ENCODE peak calls at places on chromosome 16, in eight cellular contexts. One of them, this sample, is unnamed.
A peak's percentile ranks its signal among the peaks of the same experiment; 100 is the strongest.

GRCh38 chr16:15874745-15875314 is 13.6 kb downstream of the CEP20 start:
- DNase-seq in psoas muscle: peak; percentile 32
- DNase-seq in A673: peak; percentile 64
- DNase-seq in fibroblast of lung: peak; percentile 87
- DNase-seq in Caco-2: peak; percentile 61
- DNase-seq in transverse colon: peak; percentile 53
- DNase-seq in CD4-positive, CD25-positive, alpha-beta regulatory T cell: no peak
- DNase-seq in IMR-90: peak; percentile 80
- DNase-seq in this sample: peak; percentile 82

GRCh38 chr16:88347656-88348376 is 34.9 kb upstream of the ZNF469 start:
- DNase-seq in psoas muscle: peak; percentile 7
- DNase-seq in Caco-2: no peak
- DNase-seq in transverse colon: no peak
- DNase-seq in CD4-positive, CD25-positive, alpha-beta regulatory T cell: peak; percentile 26
- DNase-seq in IMR-90: no peak
- DNase-seq in fibroblast of lung: no peak
- DNase-seq in A673: no peak
- DNase-seq in this sample: no peak

GRCh38 chr16:17082126-17082882 is 388.5 kb downstream of the XYLT1 start:
- DNase-seq in fibroblast of lung: no peak
- DNase-seq in Caco-2: peak; percentile 5
- DNase-seq in psoas muscle: no peak
- DNase-seq in IMR-90: no peak
- DNase-seq in transverse colon: no peak
- DNase-seq in CD4-positive, CD25-positive, alpha-beta regulatory T cell: no peak
- DNase-seq in A673: no peak
- DNase-seq in this sample: no peak

GRCh38 chr16:49651226-49651625 is 204.7 kb downstream of the ZNF423 start:
- DNase-seq in IMR-90: no peak
- DNase-seq in Caco-2: no peak
- DNase-seq in CD4-positive, CD25-positive, alpha-beta regulatory T cell: no peak
- DNase-seq in transverse colon: no peak
- DNase-seq in A673: no peak
- DNase-seq in fibroblast of lung: no peak
- DNase-seq in psoas muscle: no peak
- DNase-seq in this sample: no peak

GRCh38 chr16:4944333-4945281 is 7.7 kb upstream of the PPL start:
- DNase-seq in IMR-90: peak; percentile 97
- DNase-seq in fibroblast of lung: peak; percentile 99
- DNase-seq in CD4-positive, CD25-positive, alpha-beta regulatory T cell: no peak
- DNase-seq in transverse colon: peak; percentile 84
- DNase-seq in A673: peak; percentile 86
- DNase-seq in Caco-2: peak; percentile 84
- DNase-seq in psoas muscle: peak; percentile 91
- DNase-seq in this sample: peak; percentile 63

GRCh38 chr16:89171216-89172170 is at the start of gene CDH15:
- DNase-seq in fibroblast of lung: peak; percentile 82
- DNase-seq in CD4-positive, CD25-positive, alpha-beta regulatory T cell: peak; percentile 91
- DNase-seq in psoas muscle: peak; percentile 94
- DNase-seq in A673: peak; percentile 96
- DNase-seq in IMR-90: peak; percentile 75
- DNase-seq in Caco-2: peak; percentile 98
- DNase-seq in transverse colon: peak; percentile 97
- DNase-seq in this sample: peak; percentile 88

GRCh38 chr16:89319883-89320716 is 102.6 kb downstream of the ZNF778 start:
- DNase-seq in IMR-90: peak; percentile 85
- DNase-seq in psoas muscle: peak; percentile 79
- DNase-seq in transverse colon: peak; percentile 38
- DNase-seq in fibroblast of lung: peak; percentile 78
- DNase-seq in CD4-positive, CD25-positive, alpha-beta regulatory T cell: no peak
- DNase-seq in Caco-2: peak; percentile 76
- DNase-seq in A673: peak; percentile 55
- DNase-seq in this sample: peak; percentile 76

GRCh38 chr16:27366687-27367462 is 35.1 kb upstream of the IL21R start:
- DNase-seq in transverse colon: no peak
- DNase-seq in fibroblast of lung: no peak
- DNase-seq in A673: peak; percentile 26
- DNase-seq in psoas muscle: no peak
- DNase-seq in CD4-positive, CD25-positive, alpha-beta regulatory T cell: no peak
- DNase-seq in Caco-2: no peak
- DNase-seq in IMR-90: no peak
- DNase-seq in this sample: no peak

GRCh38 chr16:89275837-89276720 is 58.6 kb downstream of the ZNF778 start:
- DNase-seq in IMR-90: no peak
- DNase-seq in fibroblast of lung: no peak
- DNase-seq in CD4-positive, CD25-positive, alpha-beta regulatory T cell: no peak
- DNase-seq in psoas muscle: no peak
- DNase-seq in transverse colon: no peak
- DNase-seq in A673: no peak
- DNase-seq in Caco-2: no peak
- DNase-seq in this sample: no peak

GRCh38 chr16:24729967-24730815 is 740 bp downstream of the TNRC6A start:
- DNase-seq in A673: peak; percentile 57
- DNase-seq in fibroblast of lung: peak; percentile 39
- DNase-seq in CD4-positive, CD25-positive, alpha-beta regulatory T cell: peak; percentile 42
- DNase-seq in IMR-90: peak; percentile 18
- DNase-seq in transverse colon: peak; percentile 43
- DNase-seq in Caco-2: no peak
- DNase-seq in psoas muscle: peak; percentile 38
- DNase-seq in this sample: peak; percentile 18

GRCh38 chr16:51532551-51532950 is 381.5 kb upstream of the SALL1 start:
- DNase-seq in CD4-positive, CD25-positive, alpha-beta regulatory T cell: no peak
- DNase-seq in Caco-2: no peak
- DNase-seq in A673: no peak
- DNase-seq in IMR-90: no peak
- DNase-seq in psoas muscle: no peak
- DNase-seq in transverse colon: no peak
- DNase-seq in fibroblast of lung: no peak
- DNase-seq in this sample: no peak

GRCh38 chr16:15949210-15950166 is at the start of gene ABCC1:
- DNase-seq in fibroblast of lung: no peak
- DNase-seq in IMR-90: no peak
- DNase-seq in Caco-2: peak; percentile 50
- DNase-seq in A673: peak; percentile 53
- DNase-seq in psoas muscle: peak; percentile 52
- DNase-seq in CD4-positive, CD25-positive, alpha-beta regulatory T cell: peak; percentile 57
- DNase-seq in transverse colon: peak; percentile 57
- DNase-seq in this sample: peak; percentile 48

GRCh38 chr16:19883296-19883951 is 1.2 kb downstream of the GPRC5B start:
- DNase-seq in psoas muscle: peak; percentile 48
- DNase-seq in IMR-90: peak; percentile 25
- DNase-seq in Caco-2: peak; percentile 7
- DNase-seq in CD4-positive, CD25-positive, alpha-beta regulatory T cell: peak; percentile 19
- DNase-seq in transverse colon: peak; percentile 10
- DNase-seq in A673: peak; percentile 69
- DNase-seq in fibroblast of lung: peak; percentile 13
- DNase-seq in this sample: peak; percentile 69

GRCh38 chr16:57503366-57503765 is 17.1 kb upstream of the DOK4 start:
- DNase-seq in transverse colon: no peak
- DNase-seq in CD4-positive, CD25-positive, alpha-beta regulatory T cell: no peak
- DNase-seq in fibroblast of lung: no peak
- DNase-seq in IMR-90: no peak
- DNase-seq in psoas muscle: no peak
- DNase-seq in A673: no peak
- DNase-seq in Caco-2: no peak
- DNase-seq in this sample: peak; percentile 41

DNA sequence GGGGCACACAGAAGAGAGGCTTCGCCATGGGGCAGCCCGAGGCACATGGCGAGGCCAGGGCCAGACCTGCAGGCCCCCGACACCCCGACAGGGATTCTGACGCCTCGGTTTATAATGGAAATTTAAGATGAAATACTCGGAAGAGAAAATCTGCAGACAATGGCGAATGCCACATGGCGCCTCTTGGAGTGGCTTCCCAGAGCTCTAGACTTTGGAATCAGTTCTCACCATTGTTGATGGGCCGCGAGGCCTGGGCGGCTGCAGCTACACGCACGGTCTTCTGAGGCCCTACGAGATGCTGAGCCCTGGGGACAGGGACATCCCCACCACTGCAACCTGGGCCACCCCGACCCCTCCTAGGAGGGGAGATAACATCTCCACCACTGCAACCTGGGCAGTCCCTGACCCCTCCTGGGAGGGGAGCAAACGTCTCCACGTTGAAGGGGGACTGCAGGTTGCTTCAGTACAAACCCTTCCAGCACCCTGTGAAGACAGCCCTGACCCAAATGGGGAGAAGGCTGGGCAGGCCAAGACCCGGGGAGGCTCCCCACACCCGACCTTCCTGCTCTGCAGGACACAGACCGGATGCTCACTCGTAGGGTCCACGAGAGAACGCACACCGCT is 56.9 kb downstream of the LMF1 start:
- DNase-seq in CD4-positive, CD25-positive, alpha-beta regulatory T cell: no peak
- DNase-seq in fibroblast of lung: no peak
- DNase-seq in IMR-90: no peak
- DNase-seq in psoas muscle: no peak
- DNase-seq in A673: no peak
- DNase-seq in transverse colon: no peak
- DNase-seq in Caco-2: no peak
- DNase-seq in this sample: no peak
- H3K9me3 ChIP-seq in CD4-positive, CD25-positive, alpha-beta regulatory T cell: no peaks in the 10 kb centered on the region
- H3K9me3 ChIP-seq in fibroblast of lung: no peaks in the 10 kb centered on the region
- H3K9me3 ChIP-seq in IMR-90: no peaks in the 10 kb centered on the region
- H3K9me3 ChIP-seq in psoas muscle: no peaks in the 10 kb centered on the region
- H3K9me3 ChIP-seq in A673: no peaks in the 10 kb centered on the region
- H3K9me3 ChIP-seq in transverse colon: no peaks in the 10 kb centered on the region
- H3K9me3 ChIP-seq in Caco-2: no peaks in the 10 kb centered on the region
- H3K9me3 ChIP-seq in this sample: no peaks in the 10 kb centered on the region

GRCh38 chr16:11626657-11627291 is 40.1 kb upstream of the LITAF start:
- DNase-seq in CD4-positive, CD25-positive, alpha-beta regulatory T cell: no peak
- DNase-seq in transverse colon: no peak
- DNase-seq in A673: no peak
- DNase-seq in fibroblast of lung: no peak
- DNase-seq in psoas muscle: no peak
- DNase-seq in IMR-90: no peak
- DNase-seq in Caco-2: no peak
- DNase-seq in this sample: no peak

GRCh38 chr16:11624645-11625607 is 38.2 kb upstream of the LITAF start:
- DNase-seq in A673: no peak
- DNase-seq in IMR-90: no peak
- DNase-seq in CD4-positive, CD25-positive, alpha-beta regulatory T cell: no peak
- DNase-seq in fibroblast of lung: no peak
- DNase-seq in psoas muscle: no peak
- DNase-seq in Caco-2: no peak
- DNase-seq in transverse colon: no peak
- DNase-seq in this sample: no peak

GRCh38 chr16:11624205-11624604 is 37.5 kb upstream of the LITAF start:
- DNase-seq in A673: no peak
- DNase-seq in Caco-2: no peak
- DNase-seq in IMR-90: no peak
- DNase-seq in transverse colon: no peak
- DNase-seq in CD4-positive, CD25-positive, alpha-beta regulatory T cell: no peak
- DNase-seq in fibroblast of lung: no peak
- DNase-seq in psoas muscle: no peak
- DNase-seq in this sample: no peak

GRCh38 chr16:11627292-11627663 is 40.6 kb upstream of the LITAF start:
- DNase-seq in fibroblast of lung: no peak
- DNase-seq in IMR-90: no peak
- DNase-seq in A673: no peak
- DNase-seq in psoas muscle: no peak
- DNase-seq in Caco-2: no peak
- DNase-seq in transverse colon: no peak
- DNase-seq in CD4-positive, CD25-positive, alpha-beta regulatory T cell: no peak
- DNase-seq in this sample: no peak

GRCh38 chr16:11625769-11626168 is 39.0 kb upstream of the LITAF start:
- DNase-seq in Caco-2: no peak
- DNase-seq in fibroblast of lung: peak; percentile 33
- DNase-seq in transverse colon: no peak
- DNase-seq in CD4-positive, CD25-positive, alpha-beta regulatory T cell: no peak
- DNase-seq in A673: no peak
- DNase-seq in psoas muscle: no peak
- DNase-seq in IMR-90: peak; percentile 30
- DNase-seq in this sample: no peak
- H3K4me1 ChIP-seq in Caco-2: peaks cover 5% of the 10 kb centered on the region
- H3K4me1 ChIP-seq in fibroblast of lung: peaks cover 8% of the 10 kb centered on the region
- H3K4me1 ChIP-seq in transverse colon: peaks cover 20% of the 10 kb centered on the region
- H3K4me1 ChIP-seq in CD4-positive, CD25-positive, alpha-beta regulatory T cell: peaks cover 57% of the 10 kb centered on the region
- H3K4me1 ChIP-seq in A673: no peaks in the 10 kb centered on the region
- H3K4me1 ChIP-seq in psoas muscle: no peaks in the 10 kb centered on the region
- H3K4me1 ChIP-seq in IMR-90: peaks cover 27% of the 10 kb centered on the region
- H3K4me1 ChIP-seq in this sample: no peaks in the 10 kb centered on the region

DNA sequence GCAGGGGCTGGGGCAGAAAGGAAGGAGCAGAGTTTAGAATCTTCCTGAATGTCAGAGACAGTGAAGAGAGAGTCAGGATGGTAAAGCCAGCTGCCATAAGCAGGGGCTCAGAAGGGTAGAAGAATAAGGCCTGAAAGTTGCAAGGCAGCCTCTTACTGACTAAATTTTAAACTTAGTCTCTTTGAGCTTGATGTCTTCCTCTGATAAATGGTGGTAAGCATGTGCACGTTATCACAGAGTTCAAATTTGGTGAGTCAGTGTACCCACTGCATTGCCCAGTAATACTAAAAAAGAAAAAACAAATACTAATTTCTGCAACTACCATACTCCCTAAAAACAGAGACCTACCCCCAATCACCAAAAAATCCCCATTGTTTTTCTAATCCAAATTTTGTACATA is 45.2 kb downstream of the SIAH1 start:
- DNase-seq in psoas muscle: no peak
- DNase-seq in transverse colon: no peak
- DNase-seq in A673: no peak
- DNase-seq in Caco-2: no peak
- DNase-seq in CD4-positive, CD25-positive, alpha-beta regulatory T cell: no peak
- DNase-seq in fibroblast of lung: no peak
- DNase-seq in IMR-90: no peak
- DNase-seq in this sample: no peak
- H3K36me3 ChIP-seq in psoas muscle: peaks cover 7% of the 10 kb centered on the region
- H3K36me3 ChIP-seq in transverse colon: peaks cover 9% of the 10 kb centered on the region
- H3K36me3 ChIP-seq in A673: peaks cover 14% of the 10 kb centered on the region
- H3K36me3 ChIP-seq in Caco-2: no peaks in the 10 kb centered on the region
- H3K36me3 ChIP-seq in CD4-positive, CD25-positive, alpha-beta regulatory T cell: peaks cover 54% of the 10 kb centered on the region
- H3K36me3 ChIP-seq in fibroblast of lung: peaks cover 2% of the 10 kb centered on the region
- H3K36me3 ChIP-seq in IMR-90: peaks cover 12% of the 10 kb centered on the region
- H3K36me3 ChIP-seq in this sample: peaks cover 10% of the 10 kb centered on the region

GRCh38 chr16:68105611-68106010 is 20.4 kb downstream of the NFATC3 start:
- DNase-seq in IMR-90: no peak
- DNase-seq in CD4-positive, CD25-positive, alpha-beta regulatory T cell: no peak
- DNase-seq in fibroblast of lung: no peak
- DNase-seq in transverse colon: no peak
- DNase-seq in Caco-2: no peak
- DNase-seq in psoas muscle: no peak
- DNase-seq in A673: no peak
- DNase-seq in this sample: no peak
- H3K9me3 ChIP-seq in IMR-90: peaks cover 3% of the 10 kb centered on the region
- H3K9me3 ChIP-seq in CD4-positive, CD25-positive, alpha-beta regulatory T cell: peaks cover under 1% of the 10 kb centered on the region
- H3K9me3 ChIP-seq in fibroblast of lung: no peaks in the 10 kb centered on the region
- H3K9me3 ChIP-seq in transverse colon: no peaks in the 10 kb centered on the region
- H3K9me3 ChIP-seq in Caco-2: peaks cover 28% of the 10 kb centered on the region
- H3K9me3 ChIP-seq in psoas muscle: peaks cover 7% of the 10 kb centered on the region
- H3K9me3 ChIP-seq in A673: peaks cover 34% of the 10 kb centered on the region
- H3K9me3 ChIP-seq in this sample: no peaks in the 10 kb centered on the region

GRCh38 chr16:3589001-3589400 is 11.8 kb upstream of the NLRC3 start:
- DNase-seq in IMR-90: no peak
- DNase-seq in psoas muscle: no peak
- DNase-seq in Caco-2: no peak
- DNase-seq in fibroblast of lung: no peak
- DNase-seq in transverse colon: no peak
- DNase-seq in A673: no peak
- DNase-seq in CD4-positive, CD25-positive, alpha-beta regulatory T cell: no peak
- DNase-seq in this sample: no peak
- H3K4me1 ChIP-seq in IMR-90: no peaks in the 10 kb centered on the region
- H3K4me1 ChIP-seq in psoas muscle: no peaks in the 10 kb centered on the region
- H3K4me1 ChIP-seq in Caco-2: no peaks in the 10 kb centered on the region
- H3K4me1 ChIP-seq in fibroblast of lung: no peaks in the 10 kb centered on the region
- H3K4me1 ChIP-seq in transverse colon: no peaks in the 10 kb centered on the region
- H3K4me1 ChIP-seq in A673: no peaks in the 10 kb centered on the region
- H3K4me1 ChIP-seq in CD4-positive, CD25-positive, alpha-beta regulatory T cell: no peaks in the 10 kb centered on the region
- H3K4me1 ChIP-seq in this sample: no peaks in the 10 kb centered on the region

This sample was measured in cardiac muscle cell.